ENCODE peak calls at places on chromosomes 4 and X, in seven cellular contexts. One of them, this sample, is unnamed. For H3K9me3, the result is how much of the 10 kb centered on the place peaks cover.

GRCh38 chr4:185813133-185813532 is 1.1 kb upstream of the SORBS2 start:
- DNase-seq in hepatocyte: no peak
- DNase-seq in SK-N-SH: no peak
- DNase-seq in MM.1S: no peak
- DNase-seq in PC-3: no peak
- DNase-seq in OCI-LY7: no peak
- DNase-seq in HCT116: no peak
- DNase-seq in this sample: no peak

GRCh38 chrX:71228063-71228642 is 5.1 kb downstream of the GJB1 start:
- DNase-seq in hepatocyte: no peak
- DNase-seq in SK-N-SH: no peak
- DNase-seq in MM.1S: no peak
- DNase-seq in PC-3: no peak
- DNase-seq in OCI-LY7: no peak
- DNase-seq in HCT116: no peak
- DNase-seq in this sample: no peak

GRCh38 chr4:55358668-55359067 is 12.6 kb downstream of the SRD5A3 start:
- DNase-seq in hepatocyte: no peak
- DNase-seq in SK-N-SH: no peak
- DNase-seq in MM.1S: no peak
- DNase-seq in PC-3: peak
- DNase-seq in OCI-LY7: peak
- DNase-seq in HCT116: peak
- DNase-seq in this sample: peak

GRCh38 chrX:109475174-109475891 is 6.6 kb downstream of the GUCY2F start:
- DNase-seq in hepatocyte: peak
- DNase-seq in SK-N-SH: peak
- DNase-seq in MM.1S: no peak
- DNase-seq in PC-3: peak
- DNase-seq in OCI-LY7: no peak
- DNase-seq in HCT116: peak
- DNase-seq in this sample: peak

GRCh38 chr4:3322059-3322550 is 29.3 kb downstream of the RGS12 start:
- DNase-seq in hepatocyte: no peak
- DNase-seq in SK-N-SH: no peak
- DNase-seq in MM.1S: no peak
- DNase-seq in PC-3: no peak
- DNase-seq in OCI-LY7: no peak
- DNase-seq in HCT116: no peak
- DNase-seq in this sample: peak

GRCh38 chr4:150039790-150040189 is 38.5 kb upstream of the DCLK2 start:
- DNase-seq in hepatocyte: no peak
- DNase-seq in SK-N-SH: no peak
- DNase-seq in MM.1S: no peak
- DNase-seq in PC-3: no peak
- DNase-seq in OCI-LY7: peak
- DNase-seq in HCT116: no peak
- DNase-seq in this sample: no peak

GRCh38 chrX:56281789-56282188 is 49.6 kb downstream of the KLF8 start:
- DNase-seq in hepatocyte: peak
- DNase-seq in SK-N-SH: peak
- DNase-seq in MM.1S: peak
- DNase-seq in PC-3: peak
- DNase-seq in OCI-LY7: peak
- DNase-seq in HCT116: peak
- DNase-seq in this sample: peak

GRCh38 chrX:104253567-104254441 is 929 bp downstream of the ESX1 start:
- DNase-seq in hepatocyte: no peak
- DNase-seq in SK-N-SH: peak
- DNase-seq in MM.1S: no peak
- DNase-seq in PC-3: no peak
- DNase-seq in OCI-LY7: no peak
- DNase-seq in HCT116: no peak
- DNase-seq in this sample: peak

GRCh38 chr4:1172228-1172851 is at the start of gene SPON2:
- DNase-seq in hepatocyte: peak
- DNase-seq in SK-N-SH: peak
- DNase-seq in MM.1S: no peak
- DNase-seq in PC-3: no peak
- DNase-seq in OCI-LY7: no peak
- DNase-seq in HCT116: no peak
- DNase-seq in this sample: peak

GRCh38 chr4:81207793-81208192 is 7.2 kb downstream of the PRKG2 start:
- DNase-seq in hepatocyte: no peak
- DNase-seq in SK-N-SH: no peak
- DNase-seq in MM.1S: no peak
- DNase-seq in PC-3: peak
- DNase-seq in OCI-LY7: no peak
- DNase-seq in HCT116: no peak
- DNase-seq in this sample: peak

GRCh38 chr4:48337726-48338125 is 3.6 kb upstream of the SLAIN2 start:
- DNase-seq in hepatocyte: peak
- DNase-seq in SK-N-SH: no peak
- DNase-seq in MM.1S: peak
- DNase-seq in PC-3: peak
- DNase-seq in OCI-LY7: no peak
- DNase-seq in HCT116: no peak
- DNase-seq in this sample: peak

GRCh38 chrX:100625985-100626491 is 10.6 kb downstream of the TSPAN6 start:
- DNase-seq in hepatocyte: no peak
- DNase-seq in SK-N-SH: no peak
- DNase-seq in MM.1S: peak
- DNase-seq in PC-3: no peak
- DNase-seq in OCI-LY7: peak
- DNase-seq in HCT116: no peak
- DNase-seq in this sample: no peak

GRCh38 chr4:5701971-5702370 is 6.4 kb downstream of the EVC2 start:
- DNase-seq in hepatocyte: no peak
- DNase-seq in SK-N-SH: no peak
- DNase-seq in MM.1S: no peak
- DNase-seq in PC-3: no peak
- DNase-seq in OCI-LY7: no peak
- DNase-seq in HCT116: no peak
- DNase-seq in this sample: no peak

GRCh38 chr4:140069068-140069467 is 84.9 kb downstream of the MAML3 start:
- DNase-seq in hepatocyte: no peak
- DNase-seq in SK-N-SH: no peak
- DNase-seq in MM.1S: no peak
- DNase-seq in PC-3: peak
- DNase-seq in OCI-LY7: no peak
- DNase-seq in HCT116: no peak
- DNase-seq in this sample: peak

GRCh38 chrX:134184936-134185335 is 52.0 kb upstream of the CCDC160 start:
- DNase-seq in hepatocyte: no peak
- DNase-seq in SK-N-SH: no peak
- DNase-seq in MM.1S: no peak
- DNase-seq in PC-3: no peak
- DNase-seq in OCI-LY7: no peak
- DNase-seq in HCT116: no peak
- DNase-seq in this sample: no peak

GRCh38 chr4:27189683-27190082 is 329.0 kb downstream of the STIM2 start:
- DNase-seq in hepatocyte: no peak
- DNase-seq in SK-N-SH: no peak
- DNase-seq in MM.1S: no peak
- DNase-seq in PC-3: peak
- DNase-seq in OCI-LY7: no peak
- DNase-seq in HCT116: no peak
- DNase-seq in this sample: no peak

GRCh38 chr4:144910753-144911152 is 187.2 kb downstream of the ANAPC10 start:
- DNase-seq in hepatocyte: no peak
- DNase-seq in SK-N-SH: no peak
- DNase-seq in MM.1S: no peak
- DNase-seq in PC-3: no peak
- DNase-seq in OCI-LY7: no peak
- DNase-seq in HCT116: no peak
- DNase-seq in this sample: no peak

GRCh38 chr4:6953751-6954380 is 44.2 kb downstream of the TBC1D14 start:
- DNase-seq in hepatocyte: peak
- DNase-seq in SK-N-SH: peak
- DNase-seq in MM.1S: no peak
- DNase-seq in PC-3: no peak
- DNase-seq in OCI-LY7: no peak
- DNase-seq in HCT116: peak
- DNase-seq in this sample: peak

GRCh38 chrX:152632445-152633097 is 5.1 kb upstream of the GABRQ start:
- DNase-seq in hepatocyte: peak
- DNase-seq in SK-N-SH: peak
- DNase-seq in MM.1S: peak
- DNase-seq in PC-3: peak
- DNase-seq in OCI-LY7: peak
- DNase-seq in HCT116: peak
- DNase-seq in this sample: peak

GRCh38 chr4:124104101-124104500 is 608.4 kb downstream of the ANKRD50 start:
- DNase-seq in hepatocyte: no peak
- DNase-seq in SK-N-SH: no peak
- DNase-seq in MM.1S: no peak
- DNase-seq in PC-3: peak
- DNase-seq in OCI-LY7: no peak
- DNase-seq in HCT116: no peak
- DNase-seq in this sample: no peak

GRCh38 chrX:19554786-19555185 is 39.5 kb upstream of the MAP3K15 start:
- DNase-seq in hepatocyte: no peak
- DNase-seq in SK-N-SH: no peak
- DNase-seq in MM.1S: no peak
- DNase-seq in PC-3: peak
- DNase-seq in OCI-LY7: no peak
- DNase-seq in HCT116: no peak
- DNase-seq in this sample: peak

GRCh38 chr4:76607846-76608245 is 172.8 kb downstream of the SHROOM3 start:
- DNase-seq in hepatocyte: no peak
- DNase-seq in SK-N-SH: no peak
- DNase-seq in MM.1S: no peak
- DNase-seq in PC-3: no peak
- DNase-seq in OCI-LY7: no peak
- DNase-seq in HCT116: no peak
- DNase-seq in this sample: no peak

GRCh38 chr4:129822708-129823504 is 727.0 kb downstream of the C4orf33 start:
- DNase-seq in hepatocyte: peak
- DNase-seq in SK-N-SH: no peak
- DNase-seq in MM.1S: no peak
- DNase-seq in PC-3: peak
- DNase-seq in OCI-LY7: no peak
- DNase-seq in HCT116: peak
- DNase-seq in this sample: no peak

GRCh38 chrX:96843566-96843965 is 40.1 kb upstream of the RPA4 start:
- DNase-seq in hepatocyte: peak
- DNase-seq in SK-N-SH: no peak
- DNase-seq in MM.1S: no peak
- DNase-seq in PC-3: no peak
- DNase-seq in OCI-LY7: no peak
- DNase-seq in HCT116: no peak
- DNase-seq in this sample: no peak

GRCh38 chr4:73730292-73730691 is 10.1 kb upstream of the CXCL8 start:
- DNase-seq in hepatocyte: no peak
- DNase-seq in SK-N-SH: no peak
- DNase-seq in MM.1S: no peak
- DNase-seq in PC-3: peak
- DNase-seq in OCI-LY7: no peak
- DNase-seq in HCT116: no peak
- DNase-seq in this sample: peak

DNA sequence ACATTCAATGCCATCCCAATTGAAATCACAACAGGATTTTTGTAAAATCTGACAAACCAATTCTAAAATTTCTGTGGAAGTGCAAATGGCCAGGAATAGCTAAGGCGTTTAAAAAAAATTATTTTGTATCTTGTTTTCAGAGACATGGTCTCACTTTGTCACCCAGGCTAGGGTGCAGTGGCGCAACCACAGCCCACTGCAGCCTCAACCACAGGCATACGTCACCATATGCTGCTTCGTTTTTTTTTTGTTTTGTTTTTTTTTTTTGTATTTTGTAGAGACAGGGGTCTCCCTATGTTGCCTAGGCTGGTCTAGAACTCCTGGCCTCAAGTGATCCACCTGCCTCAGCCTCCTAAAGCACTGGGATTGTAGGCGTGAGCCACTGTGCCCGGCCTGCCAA is 24.5 kb downstream of the ZNF41 start:
- DNase-seq in hepatocyte: no peak
- DNase-seq in SK-N-SH: no peak
- DNase-seq in MM.1S: no peak
- DNase-seq in PC-3: no peak
- DNase-seq in OCI-LY7: no peak
- DNase-seq in HCT116: no peak
- DNase-seq in this sample: no peak
- TF ChIP-seq EZH2phosphoT487 in hepatocyte: no peak
- TF ChIP-seq EZH2phosphoT487 in SK-N-SH: no peak
- TF ChIP-seq EZH2phosphoT487 in MM.1S: no peak
- TF ChIP-seq EZH2phosphoT487 in PC-3: no peak
- TF ChIP-seq EZH2phosphoT487 in OCI-LY7: no peak
- TF ChIP-seq EZH2phosphoT487 in HCT116: no peak
- TF ChIP-seq EZH2phosphoT487 in this sample: no peak

GRCh38 chrX:155001873-155002272 is 20.6 kb downstream of the F8 start:
- DNase-seq in hepatocyte: no peak
- DNase-seq in SK-N-SH: no peak
- DNase-seq in MM.1S: no peak
- DNase-seq in PC-3: no peak
- DNase-seq in OCI-LY7: no peak
- DNase-seq in HCT116: no peak
- DNase-seq in this sample: no peak

GRCh38 chrX:155000841-155001240 is 21.7 kb downstream of the F8 start:
- DNase-seq in hepatocyte: no peak
- DNase-seq in SK-N-SH: no peak
- DNase-seq in MM.1S: no peak
- DNase-seq in PC-3: no peak
- DNase-seq in OCI-LY7: no peak
- DNase-seq in HCT116: no peak
- DNase-seq in this sample: no peak

GRCh38 chrX:154998204-154998880 is 24.2 kb downstream of the F8 start:
- DNase-seq in hepatocyte: no peak
- DNase-seq in SK-N-SH: no peak
- DNase-seq in MM.1S: no peak
- DNase-seq in PC-3: no peak
- DNase-seq in OCI-LY7: no peak
- DNase-seq in HCT116: no peak
- DNase-seq in this sample: no peak
- H3K9me3 ChIP-seq in hepatocyte: under half
- H3K9me3 ChIP-seq in SK-N-SH: under half
- H3K9me3 ChIP-seq in MM.1S: under half
- H3K9me3 ChIP-seq in PC-3: under half
- H3K9me3 ChIP-seq in OCI-LY7: under half
- H3K9me3 ChIP-seq in HCT116: under half
- H3K9me3 ChIP-seq in this sample: under half

GRCh38 chr4:12270546-12270945 is 841.9 kb upstream of the HS3ST1 start:
- DNase-seq in hepatocyte: no peak
- DNase-seq in SK-N-SH: no peak
- DNase-seq in MM.1S: no peak
- DNase-seq in PC-3: no peak
- DNase-seq in OCI-LY7: no peak
- DNase-seq in HCT116: no peak
- DNase-seq in this sample: no peak
- H3K4me2 ChIP-seq in hepatocyte: no peak
- H3K4me2 ChIP-seq in SK-N-SH: no peak
- H3K4me2 ChIP-seq in MM.1S: no peak
- H3K4me2 ChIP-seq in PC-3: no peak
- H3K4me2 ChIP-seq in OCI-LY7: no peak
- H3K4me2 ChIP-seq in HCT116: no peak
- H3K4me2 ChIP-seq in this sample: no peak

DNA sequence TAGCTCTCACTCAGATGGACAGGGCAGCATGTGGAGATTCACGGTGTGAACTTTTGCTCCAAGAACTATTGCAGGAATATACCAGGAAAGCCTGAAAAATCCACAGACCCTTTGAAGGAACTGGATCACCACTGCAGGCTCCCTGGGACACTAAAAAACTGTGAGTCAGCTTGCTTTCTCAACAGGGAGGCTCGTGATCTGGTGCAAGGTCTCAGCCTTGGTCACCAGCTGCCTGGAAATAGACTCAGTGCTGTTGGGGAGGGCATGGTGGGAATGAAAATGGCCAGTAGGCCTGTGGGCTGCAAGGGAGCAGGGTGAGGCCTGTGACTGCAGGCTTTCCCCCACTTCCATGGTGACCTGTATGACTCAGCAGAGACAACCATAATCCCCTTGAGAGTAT is 426.4 kb upstream of the RPS6KA3 start:
- DNase-seq in hepatocyte: no peak
- DNase-seq in SK-N-SH: no peak
- DNase-seq in MM.1S: no peak
- DNase-seq in PC-3: no peak
- DNase-seq in OCI-LY7: no peak
- DNase-seq in HCT116: no peak
- DNase-seq in this sample: peak
- TF ChIP-seq EZH2phosphoT487 in hepatocyte: no peak
- TF ChIP-seq EZH2phosphoT487 in SK-N-SH: no peak
- TF ChIP-seq EZH2phosphoT487 in MM.1S: no peak
- TF ChIP-seq EZH2phosphoT487 in PC-3: no peak
- TF ChIP-seq EZH2phosphoT487 in OCI-LY7: no peak
- TF ChIP-seq EZH2phosphoT487 in HCT116: no peak
- TF ChIP-seq EZH2phosphoT487 in this sample: no peak

This sample was measured in GM23248.